ENCODE peak calls at places on chromosomes 11 and 22, in eight cellular contexts. N, B, R, T, I, H, E and Q are unnamed samples.

GRCh38 chr11:64296236-64296635 is 3.9 kb upstream of the CATSPERZ start:
- DNase-seq in T (no peak), H (no peak), N (no peak), E (no peak), I (no peak), R (no peak), B (no peak), Q (peak)

GRCh38 chr11:68659158-68659921 is 25.0 kb upstream of the GAL start:
- DNase-seq in R (no peak), I (peak), E (peak), T (peak), B (peak), N (no peak), H (no peak), Q (peak)

GRCh38 chr22:38700271-38700788 is 413 bp downstream of the JOSD1 start:
- DNase-seq in E (peak), H (no peak), I (no peak), T (peak), B (peak), R (no peak), N (no peak), Q (peak)

GRCh38 chr22:32202539-32203180 is 2.2 kb downstream of the RFPL2 start:
- DNase-seq in R (no peak), N (no peak), I (no peak), B (peak), H (peak), E (no peak), T (peak), Q (peak)

GRCh38 chr22:46801331-46801811 is 38.9 kb downstream of the TBC1D22A start:
- DNase-seq in N (no peak), B (no peak), E (no peak), I (no peak), H (no peak), T (no peak), R (no peak), Q (no peak)

GRCh38 chr11:47566166-47566546 is 757 bp downstream of the PTPMT1 start:
- DNase-seq in E (no peak), I (no peak), B (no peak), H (no peak), N (no peak), T (peak), R (no peak), Q (no peak)

GRCh38 chr11:63958013-63958412 is 16.4 kb upstream of the COX8A start:
- DNase-seq in B (no peak), E (no peak), N (no peak), I (no peak), T (no peak), H (no peak), R (no peak), Q (no peak)

GRCh38 chr11:22832315-22833041 is 2.9 kb upstream of the SVIP start:
- DNase-seq in R (no peak), E (no peak), B (no peak), I (no peak), N (no peak), T (peak), H (peak), Q (peak)

GRCh38 chr22:50035976-50036375 is 22.1 kb downstream of the TTLL8 start:
- DNase-seq in I (no peak), T (no peak), N (no peak), B (no peak), H (no peak), R (no peak), E (no peak), Q (no peak)

GRCh38 chr11:17019231-17019630 is 5.0 kb upstream of the PLEKHA7 start:
- DNase-seq in N (no peak), E (no peak), T (no peak), B (no peak), I (no peak), R (no peak), H (no peak), Q (no peak)

GRCh38 chr11:65591939-65592814 is 3.4 kb downstream of the KCNK7 start:
- DNase-seq in R (no peak), H (no peak), T (no peak), N (no peak), I (no peak), E (peak), B (peak), Q (no peak)

GRCh38 chr11:69656536-69657455 is 15.8 kb downstream of the CCND1 start:
- DNase-seq in I (no peak), T (no peak), N (no peak), R (no peak), B (no peak), H (no peak), E (no peak), Q (peak)

GRCh38 chr11:134069426-134069921 is 602 bp downstream of the JAM3 start:
- DNase-seq in B (peak), T (peak), H (no peak), N (no peak), R (no peak), I (no peak), E (no peak), Q (peak)

GRCh38 chr11:115126515-115127208 is 377.6 kb downstream of the CADM1 start:
- DNase-seq in T (no peak), E (no peak), N (no peak), H (no peak), I (no peak), B (no peak), R (no peak), Q (no peak)

GRCh38 chr22:39302431-39302960 is 16.9 kb downstream of the RPL3 start:
- DNase-seq in I (no peak), R (no peak), T (no peak), N (no peak), E (no peak), H (no peak), B (no peak), Q (no peak)

GRCh38 chr22:42376721-42377177 is 55.5 kb downstream of the NFAM1 start:
- DNase-seq in B (peak), R (no peak), N (no peak), T (no peak), H (no peak), I (no peak), E (peak), Q (peak)

GRCh38 chr11:112499153-112499907 is 238.7 kb upstream of the PLET1 start:
- DNase-seq in I (no peak), R (no peak), E (no peak), N (no peak), T (no peak), H (no peak), B (no peak), Q (peak)

GRCh38 chr11:34988294-34989255 is 72.2 kb downstream of the PDHX start:
- DNase-seq in B (no peak), N (no peak), T (peak), R (no peak), E (no peak), H (no peak), I (no peak), Q (peak)

GRCh38 chr11:15941206-15941770 is 415.1 kb downstream of the SOX6 start:
- DNase-seq in I (peak), E (no peak), B (peak), T (peak), H (peak), N (no peak), R (no peak), Q (no peak)

GRCh38 chr11:86814775-86815174 is 14.4 kb downstream of the PRSS23 start:
- DNase-seq in I (peak), R (no peak), B (no peak), T (peak), H (no peak), E (no peak), N (no peak), Q (peak)

GRCh38 chr11:65456418-65456817 is 33.8 kb downstream of the NEAT1 start:
- DNase-seq in H (no peak), E (no peak), N (no peak), B (no peak), R (no peak), T (peak), I (no peak), Q (no peak)

GRCh38 chr11:12075822-12076821 is 34.3 kb upstream of the MICAL2 start:
- DNase-seq in B (no peak), H (no peak), I (peak), E (peak), T (peak), N (no peak), R (no peak), Q (peak)

GRCh38 chr11:14420223-14420622 is 61.2 kb upstream of the RRAS2 start:
- DNase-seq in H (no peak), T (no peak), I (no peak), R (no peak), N (no peak), B (no peak), E (no peak), Q (no peak)

GRCh38 chr11:16958833-16959232 is 55.4 kb downstream of the PLEKHA7 start:
- DNase-seq in H (no peak), E (no peak), I (no peak), B (no peak), T (no peak), R (no peak), N (no peak), Q (no peak)

GRCh38 chr11:86761978-86762377 is 38.4 kb upstream of the PRSS23 start:
- DNase-seq in B (no peak), H (no peak), T (peak), R (no peak), I (no peak), E (no peak), N (no peak), Q (peak)

GRCh38 chr11:1242289-1242688 is 19.4 kb downstream of the MUC5B start:
- DNase-seq in T (no peak), R (no peak), N (no peak), I (no peak), E (no peak), H (no peak), B (no peak), Q (no peak)

GRCh38 chr11:65434667-65435179 is 12.1 kb downstream of the NEAT1 start:
- DNase-seq in T (peak), E (no peak), R (no peak), I (no peak), B (no peak), N (no peak), H (no peak), Q (no peak)

GRCh38 chr11:8767466-8768142 is 85.0 kb downstream of the RPL27A start:
- DNase-seq in R (no peak), B (no peak), N (no peak), H (no peak), T (peak), I (no peak), E (no peak), Q (peak)

GRCh38 chr11:104323841-104324240 is 159.9 kb upstream of the PDGFD start:
- DNase-seq in E (no peak), H (no peak), I (no peak), B (no peak), N (no peak), R (no peak), T (no peak), Q (no peak)

GRCh38 chr11:83827940-83828554 is 541.9 kb upstream of the CCDC90B start:
- DNase-seq in H (no peak), T (peak), E (no peak), B (no peak), N (no peak), R (no peak), I (no peak), Q (peak)

GRCh38 chr11:34358258-34358665 is 452 bp upstream of the ABTB2 start:
- DNase-seq in B (peak), N (no peak), H (peak), I (no peak), T (peak), R (no peak), E (peak), Q (peak)

GRCh38 chr11:62805991-62806441 is 776 bp upstream of the NXF1 start:
- DNase-seq in T (peak), I (no peak), R (no peak), B (no peak), H (no peak), N (no peak), E (no peak), Q (peak)

GRCh38 chr11:1402776-1403620 is 13.3 kb downstream of the BRSK2 start:
- DNase-seq in E (no peak), B (peak), H (no peak), N (no peak), R (no peak), T (no peak), I (no peak), Q (no peak)